ENCODE peak calls at places on chromosomes 5 and 9, in eight cellular contexts. M is lower lobe of right lung; U is mucosa of descending colon; Y is activated T-cell treated with anti-CD3 and anti-CD28 coated beads, Interleukin-2, amount 50 U/mL, for 4 hours; X is stimulated activated naive CD8-positive, alpha-beta T cell treated with anti-CD3 and anti-CD28 coated beads, Interleukin-15, amount 100 ng/mL, for 72 hours; Q is upper lobe of left lung; K is activated CD8-positive, alpha-beta memory T cell treated with anti-CD3 and anti-CD28 coated beads, Interleukin-2, amount 10 ng/mL, durations not matched to agents 7 days and 5 days; T is stimulated activated naive B cell treated with anti-CD40 and anti-IgM and Interleukin-4, amounts not matched to agents 10 μg/mL and 1 μg/mL and 100 μg/mL, for 72 hours. F is an unnamed sample.

GRCh38 chr9:125522328-125522725 is 184.7 kb downstream of the MAPKAP1 start:
- ATAC-seq in T (no peak), M (peak; percentile 73), X (no peak), Y (no peak), K (no peak), Q (no peak), U (no peak), F (no peak)

GRCh38 chr5:177500685-177501522 is 3.5 kb upstream of the PDLIM7 start:
- ATAC-seq in X (peak; percentile 42), U (peak; percentile 43), Y (peak; percentile 39), K (peak; percentile 24), Q (peak; percentile 51), T (peak; percentile 41), M (peak; percentile 47), F (no peak)

GRCh38 chr9:134217431-134218210 is 53.3 kb upstream of the RNU6ATAC start:
- ATAC-seq in M (no peak), Y (no peak), T (peak; percentile 20), U (no peak), Q (no peak), X (no peak), K (no peak), F (no peak)

GRCh38 chr5:93596676-93597441 is 13.8 kb downstream of the NR2F1 start:
- ATAC-seq in K (no peak), Q (peak; percentile 38), Y (no peak), M (peak; percentile 74), X (peak; percentile 40), U (peak; percentile 97), T (peak; percentile 38), F (peak; percentile 17)

GRCh38 chr5:160390787-160391696 is 8.8 kb downstream of the FAM200C start:
- ATAC-seq in Y (no peak), Q (peak; percentile 53), K (no peak), M (no peak), X (no peak), U (no peak), T (no peak), F (no peak)

GRCh38 chr9:4117835-4118610 is 181.8 kb downstream of the GLIS3 start:
- ATAC-seq in T (peak; percentile 56), X (peak; percentile 73), U (no peak), K (peak; percentile 58), Q (peak; percentile 13), Y (peak; percentile 56), M (peak; percentile 41), F (peak; percentile 25)

GRCh38 chr5:29382735-29383280 is 1810.7 kb upstream of the CDH6 start:
- ATAC-seq in Y (no peak), T (no peak), M (no peak), X (no peak), K (no peak), Q (no peak), U (no peak), F (no peak)

GRCh38 chr9:91162784-91163440 is 198.8 kb downstream of the AUH start:
- ATAC-seq in X (peak; percentile 62), Y (peak; percentile 8), M (peak; percentile 57), U (peak; percentile 60), T (peak; percentile 61), K (peak; percentile 55), Q (peak; percentile 39), F (peak; percentile 11)

GRCh38 chr5:81750308-81751008 is 439 bp downstream of the SSBP2 start:
- ATAC-seq in U (peak; percentile 8), T (peak; percentile 20), Y (peak; percentile 23), K (peak; percentile 25), M (peak; percentile 0), Q (peak; percentile 14), X (peak; percentile 41), F (peak; percentile 3)

GRCh38 chr5:80569961-80570786 is at the start of gene ANKRD34B:
- ATAC-seq in T (peak; percentile 62), Y (peak; percentile 69), Q (peak; percentile 45), K (peak; percentile 82), X (peak; percentile 86), M (peak; percentile 75), U (peak; percentile 66), F (no peak)

F was measured in activated CD4-positive, CD25-positive, alpha-beta regulatory T cell treated with anti-CD3 and anti-CD28 coated beads, Interleukin-2, amount 50 U/mL, for 24 hours.